ENCODE peak calls at places on chromosomes 4 and X, in five cellular contexts. One of them, this sample, is unnamed.
A peak's percentile ranks its signal among the peaks of the same experiment; 100 is the strongest.

GRCh38 chr4:112517067-112517588 is 1.1 kb upstream of the NEUROG2 start:
- DNase-seq in upper lobe of right lung: no peak
- DNase-seq in PC-3: no peak
- DNase-seq in lung: no peak
- DNase-seq in prostate gland: no peak
- DNase-seq in this sample: no peak

GRCh38 chrX:110178179-110178865 is 139.6 kb downstream of the AMMECR1 start:
- DNase-seq in upper lobe of right lung: no peak
- DNase-seq in lung: no peak
- DNase-seq in prostate gland: no peak
- DNase-seq in PC-3: no peak
- DNase-seq in this sample: peak; percentile 34

GRCh38 chrX:95721011-95721410 is 963.6 kb upstream of the DIAPH2 start:
- DNase-seq in prostate gland: no peak
- DNase-seq in lung: no peak
- DNase-seq in upper lobe of right lung: no peak
- DNase-seq in PC-3: no peak
- DNase-seq in this sample: no peak

GRCh38 chr4:69485130-69485529 is 10.6 kb downstream of the UGT2B4 start:
- DNase-seq in PC-3: no peak
- DNase-seq in lung: no peak
- DNase-seq in prostate gland: no peak
- DNase-seq in upper lobe of right lung: no peak
- DNase-seq in this sample: no peak

GRCh38 chr4:147078875-147079658 is 133.4 kb upstream of the TTC29 start:
- DNase-seq in lung: no peak
- DNase-seq in prostate gland: peak; percentile 40
- DNase-seq in PC-3: no peak
- DNase-seq in upper lobe of right lung: no peak
- DNase-seq in this sample: no peak

GRCh38 chr4:40682298-40683101 is 52.8 kb upstream of the RBM47 start:
- DNase-seq in prostate gland: no peak
- DNase-seq in PC-3: no peak
- DNase-seq in upper lobe of right lung: no peak
- DNase-seq in lung: no peak
- DNase-seq in this sample: no peak

GRCh38 chr4:38872620-38873019 is 5.0 kb downstream of the FAM114A1 start:
- DNase-seq in prostate gland: peak; percentile 81
- DNase-seq in PC-3: peak; percentile 94
- DNase-seq in lung: no peak
- DNase-seq in upper lobe of right lung: no peak
- DNase-seq in this sample: peak; percentile 36

GRCh38 chrX:9678215-9678980 is 87.2 kb downstream of the GPR143 start:
- DNase-seq in lung: no peak
- DNase-seq in prostate gland: no peak
- DNase-seq in upper lobe of right lung: no peak
- DNase-seq in PC-3: no peak
- DNase-seq in this sample: no peak

GRCh38 chr4:108885211-108885610 is 122.4 kb upstream of the ETNPPL start:
- DNase-seq in lung: no peak
- DNase-seq in PC-3: no peak
- DNase-seq in prostate gland: no peak
- DNase-seq in upper lobe of right lung: no peak
- DNase-seq in this sample: no peak

GRCh38 chrX:150408561-150408960 is 45.4 kb downstream of the MAMLD1 start:
- DNase-seq in prostate gland: no peak
- DNase-seq in lung: no peak
- DNase-seq in upper lobe of right lung: no peak
- DNase-seq in PC-3: no peak
- DNase-seq in this sample: no peak

GRCh38 chrX:22220941-22221340 is 51.8 kb upstream of the CBLL2 start:
- DNase-seq in prostate gland: no peak
- DNase-seq in upper lobe of right lung: no peak
- DNase-seq in lung: no peak
- DNase-seq in PC-3: peak; percentile 93
- DNase-seq in this sample: no peak

GRCh38 chr4:90727938-90728337 is 600.7 kb downstream of the CCSER1 start:
- DNase-seq in prostate gland: no peak
- DNase-seq in upper lobe of right lung: no peak
- DNase-seq in lung: no peak
- DNase-seq in PC-3: peak; percentile 88
- DNase-seq in this sample: no peak

GRCh38 chr4:124666496-124666895 is 46.0 kb downstream of the ANKRD50 start:
- DNase-seq in PC-3: no peak
- DNase-seq in upper lobe of right lung: no peak
- DNase-seq in lung: no peak
- DNase-seq in prostate gland: no peak
- DNase-seq in this sample: no peak

GRCh38 chrX:143988356-143988755 is 104.5 kb downstream of the UBE2NL start:
- DNase-seq in upper lobe of right lung: no peak
- DNase-seq in prostate gland: no peak
- DNase-seq in PC-3: no peak
- DNase-seq in lung: no peak
- DNase-seq in this sample: no peak

GRCh38 chr4:168993724-168994510 is 16.1 kb downstream of the CBR4 start:
- DNase-seq in PC-3: no peak
- DNase-seq in upper lobe of right lung: no peak
- DNase-seq in lung: no peak
- DNase-seq in prostate gland: no peak
- DNase-seq in this sample: no peak

GRCh38 chr4:146165840-146166239 is 9.7 kb upstream of the LSM6 start:
- DNase-seq in upper lobe of right lung: no peak
- DNase-seq in lung: no peak
- DNase-seq in PC-3: peak; percentile 69
- DNase-seq in prostate gland: no peak
- DNase-seq in this sample: no peak

GRCh38 chrX:40644175-40644574 is 3.2 kb downstream of the CXorf38 start:
- DNase-seq in prostate gland: no peak
- DNase-seq in upper lobe of right lung: no peak
- DNase-seq in lung: no peak
- DNase-seq in PC-3: no peak
- DNase-seq in this sample: no peak

GRCh38 chr4:13264126-13264525 is 220.0 kb downstream of the RAB28 start:
- DNase-seq in upper lobe of right lung: no peak
- DNase-seq in prostate gland: no peak
- DNase-seq in PC-3: peak; percentile 7
- DNase-seq in lung: no peak
- DNase-seq in this sample: no peak

GRCh38 chr4:126812076-126812475 is 820.7 kb upstream of the INTU start:
- DNase-seq in prostate gland: no peak
- DNase-seq in lung: no peak
- DNase-seq in PC-3: no peak
- DNase-seq in upper lobe of right lung: no peak
- DNase-seq in this sample: no peak

GRCh38 chr4:180589575-180589974 is 1653.6 kb upstream of the TENM3 start:
- DNase-seq in lung: no peak
- DNase-seq in prostate gland: no peak
- DNase-seq in upper lobe of right lung: no peak
- DNase-seq in PC-3: no peak
- DNase-seq in this sample: no peak

GRCh38 chr4:15344041-15344440 is 83.8 kb upstream of the C1QTNF7 start:
- DNase-seq in upper lobe of right lung: no peak
- DNase-seq in lung: no peak
- DNase-seq in PC-3: no peak
- DNase-seq in prostate gland: no peak
- DNase-seq in this sample: no peak

GRCh38 chr4:137635108-137635507 is 102.8 kb upstream of the PCDH18 start:
- DNase-seq in lung: no peak
- DNase-seq in PC-3: peak; percentile 26
- DNase-seq in prostate gland: no peak
- DNase-seq in upper lobe of right lung: no peak
- DNase-seq in this sample: no peak

GRCh38 chr4:151468715-151469696 is 60.0 kb downstream of the FHIP1A start:
- DNase-seq in upper lobe of right lung: no peak
- DNase-seq in PC-3: peak; percentile 26
- DNase-seq in prostate gland: no peak
- DNase-seq in lung: no peak
- DNase-seq in this sample: no peak

DNA sequence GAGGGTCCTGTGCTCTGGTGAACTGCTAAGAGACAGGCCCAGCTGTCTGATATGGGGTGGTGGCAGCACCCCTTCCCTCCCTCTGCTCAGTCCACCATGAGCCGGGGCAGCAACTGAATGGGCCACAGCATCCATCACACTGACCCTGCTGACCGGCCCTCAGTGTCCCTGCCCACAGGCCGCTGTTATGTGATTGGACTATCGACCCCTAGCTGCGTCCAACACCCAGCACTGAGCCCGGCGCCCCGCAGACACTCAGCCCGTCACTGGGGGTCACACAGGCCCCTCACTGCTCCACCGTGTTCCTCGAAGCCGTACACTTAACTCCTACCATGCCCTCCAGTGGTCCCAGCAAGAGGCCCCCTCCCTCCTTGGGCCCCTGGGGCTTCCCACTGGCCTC is 88.8 kb upstream of the PSAPL1 start:
- DNase-seq in PC-3: no peak
- DNase-seq in lung: no peak
- DNase-seq in upper lobe of right lung: no peak
- DNase-seq in prostate gland: no peak
- DNase-seq in this sample: no peak
- H3K27ac ChIP-seq in PC-3: no peak overlapping the region
- H3K27ac ChIP-seq in lung: no peak overlapping the region
- H3K27ac ChIP-seq in upper lobe of right lung: no peak overlapping the region
- H3K27ac ChIP-seq in prostate gland: no peak overlapping the region
- H3K27ac ChIP-seq in this sample: no peak overlapping the region

GRCh38 chrX:154012336-154012991 is 7.2 kb downstream of the IRAK1 start:
- DNase-seq in lung: no peak
- DNase-seq in prostate gland: no peak
- DNase-seq in PC-3: no peak
- DNase-seq in upper lobe of right lung: peak; percentile 65
- DNase-seq in this sample: peak; percentile 52
- H3K36me3 ChIP-seq in lung: no peaks in the 10 kb centered on the region
- H3K36me3 ChIP-seq in prostate gland: no peaks in the 10 kb centered on the region
- H3K36me3 ChIP-seq in PC-3: peaks cover 41% of the 10 kb centered on the region
- H3K36me3 ChIP-seq in upper lobe of right lung: peaks cover 10% of the 10 kb centered on the region
- H3K36me3 ChIP-seq in this sample: no peaks in the 10 kb centered on the region

DNA sequence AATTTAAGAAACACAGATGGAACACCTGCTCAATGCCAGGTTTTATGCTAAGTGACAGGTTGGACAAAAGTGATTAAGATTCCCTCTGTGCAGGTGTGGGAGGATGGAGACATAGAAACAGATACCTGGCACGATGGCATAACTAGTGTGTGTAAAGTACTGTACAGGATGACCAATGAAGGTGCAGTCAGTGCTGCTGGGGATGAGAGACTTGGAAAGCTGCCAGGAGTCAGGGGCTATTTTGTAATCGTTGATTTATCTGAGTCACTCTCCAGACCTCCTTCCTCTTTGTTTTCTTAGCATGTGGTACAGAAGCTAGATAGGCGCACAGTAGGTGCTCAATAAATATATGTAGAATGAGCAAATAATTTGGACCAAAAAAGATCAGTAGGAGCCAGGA is 58.2 kb downstream of the CWH43 start:
- DNase-seq in lung: no peak
- DNase-seq in prostate gland: no peak
- DNase-seq in PC-3: peak; percentile 33
- DNase-seq in upper lobe of right lung: no peak
- DNase-seq in this sample: no peak
- H3K27ac ChIP-seq in lung: no peak overlapping the region
- H3K27ac ChIP-seq in prostate gland: no peak overlapping the region
- H3K27ac ChIP-seq in PC-3: no peak overlapping the region
- H3K27ac ChIP-seq in upper lobe of right lung: no peak overlapping the region
- H3K27ac ChIP-seq in this sample: no peak overlapping the region

GRCh38 chr4:2829933-2830451 is 13.7 kb upstream of the ADD1 start:
- DNase-seq in PC-3: no peak
- DNase-seq in upper lobe of right lung: no peak
- DNase-seq in prostate gland: no peak
- DNase-seq in lung: no peak
- DNase-seq in this sample: peak; percentile 6

GRCh38 chr4:2827874-2828751 is 15.5 kb upstream of the ADD1 start:
- DNase-seq in upper lobe of right lung: peak; percentile 52
- DNase-seq in PC-3: no peak
- DNase-seq in lung: no peak
- DNase-seq in prostate gland: no peak
- DNase-seq in this sample: peak; percentile 6

GRCh38 chr4:2827071-2827873 is 16.4 kb upstream of the ADD1 start:
- DNase-seq in prostate gland: no peak
- DNase-seq in lung: no peak
- DNase-seq in upper lobe of right lung: no peak
- DNase-seq in PC-3: no peak
- DNase-seq in this sample: peak; percentile 8

GRCh38 chr4:2829321-2829932 is 14.2 kb upstream of the ADD1 start:
- DNase-seq in prostate gland: no peak
- DNase-seq in lung: no peak
- DNase-seq in PC-3: no peak
- DNase-seq in upper lobe of right lung: peak; percentile 62
- DNase-seq in this sample: no peak

GRCh38 chr4:2828758-2829181 is 14.9 kb upstream of the ADD1 start:
- DNase-seq in PC-3: no peak
- DNase-seq in prostate gland: no peak
- DNase-seq in upper lobe of right lung: no peak
- DNase-seq in lung: no peak
- DNase-seq in this sample: no peak
- H3K36me3 ChIP-seq in PC-3: no peaks in the 10 kb centered on the region
- H3K36me3 ChIP-seq in prostate gland: no peaks in the 10 kb centered on the region
- H3K36me3 ChIP-seq in upper lobe of right lung: peaks cover 86% of the 10 kb centered on the region
- H3K36me3 ChIP-seq in lung: peaks cover 13% of the 10 kb centered on the region
- H3K36me3 ChIP-seq in this sample: no peaks in the 10 kb centered on the region

DNA sequence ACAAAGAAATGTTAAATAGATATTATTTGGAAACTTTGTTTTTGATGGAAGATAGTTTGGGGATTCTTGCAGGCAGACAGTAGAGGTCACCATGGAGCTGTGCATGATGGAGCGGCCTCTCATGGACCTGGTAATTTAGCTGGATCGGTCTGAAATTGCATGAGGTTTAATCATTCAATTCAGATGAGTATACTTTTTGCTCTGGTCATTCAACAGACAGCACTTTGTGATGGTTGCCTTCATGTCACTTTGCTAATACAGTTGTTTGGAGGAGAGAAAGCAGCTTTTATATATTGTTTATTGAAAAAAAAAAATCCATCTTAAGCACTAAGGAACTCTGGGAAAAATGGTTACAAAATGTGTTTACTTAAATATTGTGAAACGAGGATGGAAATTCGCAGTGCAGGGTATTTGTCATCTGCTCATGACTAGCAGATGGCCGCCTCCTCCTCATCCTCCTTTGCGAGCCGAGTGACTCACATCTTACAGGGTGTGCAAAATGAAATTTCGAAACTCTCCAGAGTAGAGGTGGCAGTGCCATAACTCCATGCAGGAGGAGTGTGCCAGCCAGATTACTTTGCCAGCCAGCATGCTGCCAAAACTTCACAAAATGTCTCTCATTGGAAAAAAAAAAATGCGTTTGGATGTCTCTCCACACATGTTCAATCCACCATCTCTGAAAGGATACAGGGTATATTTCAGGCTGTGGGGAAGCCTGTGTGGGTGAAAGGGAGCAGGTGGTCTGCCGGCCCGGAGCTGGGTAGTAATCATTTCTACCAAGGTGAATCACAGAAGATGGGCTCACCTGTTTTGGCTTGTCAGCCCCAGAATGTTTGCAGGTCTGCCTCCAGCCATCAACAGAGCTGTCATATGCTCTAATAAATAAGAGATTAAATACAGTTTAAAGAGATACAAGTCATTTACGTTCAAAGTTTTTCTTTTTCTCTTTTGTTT is 314.9 kb upstream of the DIPK2B start:
- DNase-seq in prostate gland: peak; percentile 58
- DNase-seq in lung: peak; percentile 78
- DNase-seq in PC-3: peak; percentile 97
- DNase-seq in upper lobe of right lung: peak; percentile 68
- DNase-seq in this sample: peak; percentile 81
- H3K27ac ChIP-seq in prostate gland: peak overlapping the region; percentile 45
- H3K27ac ChIP-seq in lung: no peak overlapping the region
- H3K27ac ChIP-seq in PC-3: peak overlapping the region; percentile 99
- H3K27ac ChIP-seq in upper lobe of right lung: no peak overlapping the region
- H3K27ac ChIP-seq in this sample: peak overlapping the region; percentile 67

This sample was measured in body of pancreas.